ENCODE peak calls at places on chromosome 11, in six cellular contexts. X, L, O, Z, B and S are unnamed samples.

GRCh38 chr11:76939219-76939631 is 78.5 kb downstream of the ACER3 start:
- DNase-seq in X (no peak), L (no peak), O (no peak), Z (no peak), B (no peak), S (no peak)

GRCh38 chr11:120952503-120953229 is 71.2 kb upstream of the TBCEL start:
- DNase-seq in X (peak), L (peak), O (peak), Z (peak), B (peak), S (peak)

GRCh38 chr11:70109006-70109405 is 30.9 kb downstream of the ANO1 start:
- DNase-seq in X (no peak), L (no peak), O (no peak), Z (no peak), B (no peak), S (no peak)

GRCh38 chr11:72589802-72590761 is 84.1 kb downstream of the PDE2A start:
- DNase-seq in X (no peak), L (no peak), O (peak), Z (peak), B (peak), S (no peak)

GRCh38 chr11:118911113-118911879 is 14.4 kb downstream of the BCL9L start:
- DNase-seq in X (no peak), L (no peak), O (no peak), Z (no peak), B (no peak), S (peak)

GRCh38 chr11:57231539-57232253 is 5.4 kb downstream of the APLNR start:
- DNase-seq in X (no peak), L (no peak), O (no peak), Z (no peak), B (no peak), S (no peak)

GRCh38 chr11:18721576-18722292 is 4.3 kb downstream of the IGSF22 start:
- DNase-seq in X (peak), L (no peak), O (no peak), Z (peak), B (peak), S (no peak)

GRCh38 chr11:48081151-48082010 is 101.0 kb downstream of the PTPRJ start:
- DNase-seq in X (no peak), L (peak), O (no peak), Z (peak), B (peak), S (peak)

GRCh38 chr11:12625438-12626071 is 48.7 kb upstream of the TEAD1 start:
- DNase-seq in X (peak), L (peak), O (no peak), Z (no peak), B (peak), S (no peak)

GRCh38 chr11:33893711-33894401 is 2.0 kb upstream of the LMO2 start:
- DNase-seq in X (no peak), L (no peak), O (peak), Z (peak), B (peak), S (no peak)

GRCh38 chr11:70739091-70739490 is 340.8 kb downstream of the CTTN start:
- DNase-seq in X (no peak), L (no peak), O (no peak), Z (no peak), B (no peak), S (no peak)